ENCODE peak calls at places on chromosomes 12 and 14, in ten cellular contexts. S, H, N, Q, T, R, U, P, O and J are unnamed samples.

GRCh38 chr14:101719708-101720107 is 41.8 kb upstream of the PPP2R5C start:
- DNase-seq in S (no peak), H (no peak), N (no peak), Q (no peak), T (no peak), R (no peak), U (no peak), P (peak; percentile 1), O (peak; percentile 64), J (peak; percentile 77)

GRCh38 chr12:121026274-121027045 is 10.2 kb upstream of the C12orf43 start:
- DNase-seq in S (no peak), H (no peak), N (no peak), Q (no peak), T (no peak), R (no peak), U (no peak), P (no peak), O (peak; percentile 43), J (no peak)

GRCh38 chr12:66024966-66025365 is 105.6 kb downstream of the LLPH start:
- DNase-seq in S (no peak), H (no peak), N (no peak), Q (no peak), T (no peak), R (no peak), U (no peak), P (no peak), O (no peak), J (no peak)

GRCh38 chr12:17592472-17592871 is 497.5 kb downstream of the RERGL start:
- DNase-seq in S (no peak), H (no peak), N (no peak), Q (no peak), T (no peak), R (no peak), U (no peak), P (no peak), O (no peak), J (no peak)

GRCh38 chr12:113019045-113019444 is 37.5 kb upstream of the DTX1 start:
- DNase-seq in S (no peak), H (no peak), N (no peak), Q (no peak), T (no peak), R (no peak), U (peak; percentile 75), P (no peak), O (no peak), J (no peak)

GRCh38 chr12:27841392-27841882 is 61.4 kb upstream of the MANSC4 start:
- DNase-seq in S (no peak), H (peak; percentile 55), N (peak; percentile 44), Q (no peak), T (no peak), R (no peak), U (no peak), P (peak; percentile 62), O (no peak), J (no peak)

GRCh38 chr12:34599530-34600513 is 577.5 kb downstream of the ALG10 start:
- DNase-seq in S (no peak), H (no peak), N (no peak), Q (no peak), T (no peak), R (no peak), U (no peak), P (peak; percentile 21), O (no peak), J (peak; percentile 75)

GRCh38 chr14:68626386-68626785 is 166.5 kb downstream of the ZFP36L1 start:
- DNase-seq in S (peak; percentile 42), H (no peak), N (no peak), Q (no peak), T (no peak), R (no peak), U (no peak), P (no peak), O (no peak), J (peak; percentile 64)

GRCh38 chr14:55131782-55132181 is 2.7 kb downstream of the LGALS3 start:
- DNase-seq in S (no peak), H (peak; percentile 25), N (no peak), Q (no peak), T (no peak), R (peak; percentile 59), U (no peak), P (no peak), O (no peak), J (no peak)

GRCh38 chr12:21428241-21428640 is 9.2 kb upstream of the PYROXD1 start:
- DNase-seq in S (no peak), H (peak; percentile 74), N (no peak), Q (no peak), T (no peak), R (no peak), U (no peak), P (no peak), O (no peak), J (no peak)

GRCh38 chr14:71202881-71203280 is 295.6 kb downstream of the PCNX1 start:
- DNase-seq in S (no peak), H (no peak), N (no peak), Q (no peak), T (no peak), R (no peak), U (no peak), P (no peak), O (no peak), J (no peak)

GRCh38 chr14:74661726-74662450 is 49.9 kb upstream of the LTBP2 start:
- DNase-seq in S (peak; percentile 73), H (no peak), N (no peak), Q (peak; percentile 58), T (no peak), R (no peak), U (no peak), P (no peak), O (no peak), J (no peak)

GRCh38 chr14:94128216-94128839 is 1.1 kb downstream of the IFI27L2 start:
- DNase-seq in S (no peak), H (no peak), N (no peak), Q (no peak), T (no peak), R (no peak), U (no peak), P (no peak), O (no peak), J (peak; percentile 82)

GRCh38 chr14:94132285-94132887 is 3.0 kb upstream of the IFI27L2 start:
- DNase-seq in S (no peak), H (peak; percentile 81), N (peak; percentile 66), Q (no peak), T (peak; percentile 47), R (peak; percentile 84), U (peak; percentile 77), P (no peak), O (peak; percentile 86), J (no peak)

GRCh38 chr14:94129111-94129757 is at the start of gene IFI27L2:
- DNase-seq in S (peak; percentile 74), H (peak; percentile 81), N (peak; percentile 59), Q (peak; percentile 57), T (peak; percentile 71), R (peak; percentile 82), U (peak; percentile 77), P (peak; percentile 76), O (peak; percentile 92), J (no peak)

GRCh38 chr14:94127330-94127729 is 2.1 kb downstream of the IFI27L2 start:
- DNase-seq in S (no peak), H (no peak), N (no peak), Q (no peak), T (no peak), R (no peak), U (no peak), P (no peak), O (no peak), J (peak; percentile 61)

GRCh38 chr14:94129758-94130414 is 482 bp upstream of the IFI27L2 start:
- DNase-seq in S (peak; percentile 52), H (peak; percentile 61), N (peak; percentile 56), Q (no peak), T (no peak), R (peak; percentile 44), U (peak; percentile 77), P (no peak), O (peak; percentile 73), J (peak; percentile 77)
- TF ChIP-seq CTCF in S (no peak), H (no peak), N (no peak), Q (no peak), T (no peak), R (no peak), U (no peak), P (no peak), O (no peak), J (no peak)

DNA sequence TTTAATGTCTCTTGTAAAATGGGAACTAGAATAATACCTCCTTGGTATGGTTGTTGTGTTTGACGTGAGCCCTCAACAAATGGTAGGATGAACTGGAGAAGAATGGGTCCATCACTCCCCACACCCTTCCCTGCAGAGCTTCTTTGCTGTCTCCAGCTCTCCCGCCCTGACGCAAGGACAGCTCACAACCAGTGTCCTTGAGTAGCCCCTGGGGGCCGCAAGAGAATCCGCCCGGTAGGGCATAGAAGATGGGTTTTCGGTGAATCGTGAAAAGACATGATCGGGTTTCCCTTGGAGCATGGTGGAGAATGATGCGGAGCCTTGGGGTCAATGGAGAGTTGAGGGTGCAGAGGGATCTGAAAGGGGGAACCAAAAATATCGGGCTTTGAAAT is 6.1 kb upstream of the PAX9 start:
- DNase-seq in S (no peak), H (no peak), N (no peak), Q (no peak), T (no peak), R (no peak), U (no peak), P (no peak), O (peak; percentile 66), J (no peak)
- H3K4me3 ChIP-seq in S (peak overlapping the region; percentile 60), H (no peak overlapping the region), N (peak overlapping the region; percentile 55), Q (peak overlapping the region; percentile 42), T (no peak overlapping the region), R (no peak overlapping the region), U (no peak overlapping the region), P (no peak overlapping the region), O (peak overlapping the region; percentile 56), J (no peak overlapping the region)

GRCh38 chr14:60079723-60080122 is 12.0 kb upstream of the PCNX4 start:
- DNase-seq in S (no peak), H (peak; percentile 19), N (no peak), Q (no peak), T (no peak), R (no peak), U (no peak), P (no peak), O (peak; percentile 47), J (no peak)
- TF ChIP-seq CTCF in S (no peak), H (peak; percentile 46), N (peak; percentile 28), Q (no peak), T (no peak), R (no peak), U (peak; percentile 26), P (peak; percentile 14), O (no peak), J (no peak)

GRCh38 chr14:21894003-21894897 is 220.6 kb upstream of the OR4E1 start:
- DNase-seq in S (no peak), H (peak; percentile 9), N (no peak), Q (no peak), T (peak; percentile 44), R (no peak), U (peak; percentile 16), P (no peak), O (peak; percentile 76), J (no peak)
- H3K4me3 ChIP-seq in S (no peak overlapping the region), H (no peak overlapping the region), N (no peak overlapping the region), Q (no peak overlapping the region), T (no peak overlapping the region), R (no peak overlapping the region), U (no peak overlapping the region), P (no peak overlapping the region), O (no peak overlapping the region), J (no peak overlapping the region)